ENCODE peak calls at places on chromosomes 16 and 17, in five cellular contexts. One of them, this sample, is unnamed.
A peak's percentile ranks its signal among the peaks of the same experiment; 100 is the strongest.

GRCh38 chr16:53112015-53112414 is 57.2 kb downstream of the CHD9 start:
- DNase-seq in RPMI7951: no peak
- DNase-seq in HCT116: no peak
- DNase-seq in A549: no peak
- DNase-seq in progenitor cell of endocrine pancreas: no peak
- DNase-seq in this sample: no peak

GRCh38 chr17:29929006-29929543 is 953 bp downstream of the SSH2 start:
- DNase-seq in RPMI7951: peak; percentile 55
- DNase-seq in HCT116: no peak
- DNase-seq in A549: peak; percentile 57
- DNase-seq in progenitor cell of endocrine pancreas: no peak
- DNase-seq in this sample: no peak

GRCh38 chr17:78394209-78394608 is 15.8 kb downstream of the PGS1 start:
- DNase-seq in RPMI7951: no peak
- DNase-seq in HCT116: no peak
- DNase-seq in A549: no peak
- DNase-seq in progenitor cell of endocrine pancreas: no peak
- DNase-seq in this sample: no peak

GRCh38 chr17:75854111-75854748 is 905 bp downstream of the WBP2 start:
- DNase-seq in RPMI7951: peak; percentile 73
- DNase-seq in HCT116: no peak
- DNase-seq in A549: peak; percentile 54
- DNase-seq in progenitor cell of endocrine pancreas: no peak
- DNase-seq in this sample: no peak

GRCh38 chr16:57277586-57277985 is 6.9 kb downstream of the PLLP start:
- DNase-seq in RPMI7951: peak; percentile 92
- DNase-seq in HCT116: peak; percentile 28
- DNase-seq in A549: peak; percentile 36
- DNase-seq in progenitor cell of endocrine pancreas: no peak
- DNase-seq in this sample: no peak

GRCh38 chr16:67801889-67802288 is 4.5 kb downstream of the RANBP10 start:
- DNase-seq in RPMI7951: no peak
- DNase-seq in HCT116: no peak
- DNase-seq in A549: no peak
- DNase-seq in progenitor cell of endocrine pancreas: no peak
- DNase-seq in this sample: no peak

GRCh38 chr16:1159325-1159972 is 6.5 kb downstream of the CACNA1H start:
- DNase-seq in RPMI7951: no peak
- DNase-seq in HCT116: no peak
- DNase-seq in A549: no peak
- DNase-seq in progenitor cell of endocrine pancreas: no peak
- DNase-seq in this sample: no peak

GRCh38 chr17:45815752-45816151 is 28.9 kb upstream of the SPPL2C start:
- DNase-seq in RPMI7951: no peak
- DNase-seq in HCT116: no peak
- DNase-seq in A549: no peak
- DNase-seq in progenitor cell of endocrine pancreas: no peak
- DNase-seq in this sample: no peak

GRCh38 chr17:44331249-44331760 is 6.7 kb upstream of the SLC25A39 start:
- DNase-seq in RPMI7951: peak; percentile 62
- DNase-seq in HCT116: peak; percentile 79
- DNase-seq in A549: peak; percentile 84
- DNase-seq in progenitor cell of endocrine pancreas: peak; percentile 60
- DNase-seq in this sample: no peak

GRCh38 chr16:81502396-81503060 is 57.9 kb downstream of the CMIP start:
- DNase-seq in RPMI7951: no peak
- DNase-seq in HCT116: no peak
- DNase-seq in A549: no peak
- DNase-seq in progenitor cell of endocrine pancreas: no peak
- DNase-seq in this sample: no peak

GRCh38 chr16:89330177-89330856 is 112.8 kb downstream of the ZNF778 start:
- DNase-seq in RPMI7951: peak; percentile 59
- DNase-seq in HCT116: peak; percentile 92
- DNase-seq in A549: peak; percentile 89
- DNase-seq in progenitor cell of endocrine pancreas: no peak
- DNase-seq in this sample: no peak

GRCh38 chr17:77959216-77959925 is 868 bp downstream of the TNRC6C start:
- DNase-seq in RPMI7951: no peak
- DNase-seq in HCT116: no peak
- DNase-seq in A549: no peak
- DNase-seq in progenitor cell of endocrine pancreas: no peak
- DNase-seq in this sample: no peak

GRCh38 chr17:72884066-72884465 is 208.4 kb downstream of the SLC39A11 start:
- DNase-seq in RPMI7951: peak; percentile 49
- DNase-seq in HCT116: no peak
- DNase-seq in A549: no peak
- DNase-seq in progenitor cell of endocrine pancreas: no peak
- DNase-seq in this sample: no peak

GRCh38 chr17:43574348-43574747 is 28.2 kb upstream of the ETV4 start:
- DNase-seq in RPMI7951: no peak
- DNase-seq in HCT116: no peak
- DNase-seq in A549: no peak
- DNase-seq in progenitor cell of endocrine pancreas: no peak
- DNase-seq in this sample: no peak

GRCh38 chr16:4272114-4272954 is 489 bp downstream of the TFAP4 start:
- DNase-seq in RPMI7951: no peak
- DNase-seq in HCT116: no peak
- DNase-seq in A549: peak; percentile 60
- DNase-seq in progenitor cell of endocrine pancreas: peak; percentile 34
- DNase-seq in this sample: no peak

GRCh38 chr17:71342726-71343125 is 778.1 kb upstream of the SOX9 start:
- DNase-seq in RPMI7951: peak; percentile 63
- DNase-seq in HCT116: no peak
- DNase-seq in A549: no peak
- DNase-seq in progenitor cell of endocrine pancreas: no peak
- DNase-seq in this sample: no peak

GRCh38 chr16:592518-593306 is 2.8 kb downstream of the RAB40C start:
- DNase-seq in RPMI7951: no peak
- DNase-seq in HCT116: no peak
- DNase-seq in A549: no peak
- DNase-seq in progenitor cell of endocrine pancreas: no peak
- DNase-seq in this sample: no peak

GRCh38 chr17:76497979-76498885 is 3.0 kb downstream of the RHBDF2 start:
- DNase-seq in RPMI7951: peak; percentile 95
- DNase-seq in HCT116: no peak
- DNase-seq in A549: peak; percentile 70
- DNase-seq in progenitor cell of endocrine pancreas: no peak
- DNase-seq in this sample: no peak

GRCh38 chr17:57311281-57312216 is 55.2 kb downstream of the MSI2 start:
- DNase-seq in RPMI7951: no peak
- DNase-seq in HCT116: no peak
- DNase-seq in A549: no peak
- DNase-seq in progenitor cell of endocrine pancreas: no peak
- DNase-seq in this sample: no peak

GRCh38 chr17:5618511-5618910 is 34.2 kb upstream of the NLRP1 start:
- DNase-seq in RPMI7951: no peak
- DNase-seq in HCT116: no peak
- DNase-seq in A549: peak; percentile 12
- DNase-seq in progenitor cell of endocrine pancreas: no peak
- DNase-seq in this sample: no peak